ENCODE peak calls at places on chromosomes 4 and X, in seven cellular contexts. V, H, J, N, X, S and D are unnamed samples.

GRCh38 chr4:88865051-88865450 is 167.4 kb upstream of the NAP1L5 start:
- DNase-seq in V (peak), H (no peak), J (no peak), N (no peak), X (peak), S (no peak), D (no peak)

GRCh38 chr4:54819044-54819443 is 161.3 kb downstream of the KIT start:
- DNase-seq in V (no peak), H (no peak), J (no peak), N (no peak), X (no peak), S (no peak), D (no peak)

GRCh38 chr4:117783716-117784115 is 250.6 kb upstream of the NDST3 start:
- DNase-seq in V (peak), H (no peak), J (no peak), N (no peak), X (no peak), S (no peak), D (no peak)

GRCh38 chr4:140150636-140150885 is 3.4 kb downstream of the MAML3 start:
- DNase-seq in V (no peak), H (no peak), J (no peak), N (peak), X (no peak), S (no peak), D (no peak)

GRCh38 chr4:132642196-132642817 is 506.8 kb upstream of the PCDH10 start:
- DNase-seq in V (peak), H (no peak), J (peak), N (no peak), X (peak), S (peak), D (peak)

GRCh38 chr4:73869130-73870055 is at the start of gene CXCL1:
- DNase-seq in V (peak), H (no peak), J (peak), N (peak), X (peak), S (no peak), D (no peak)

GRCh38 chr4:95267081-95267480 is 281.7 kb downstream of the UNC5C start:
- DNase-seq in V (peak), H (no peak), J (no peak), N (no peak), X (peak), S (no peak), D (no peak)

GRCh38 chr4:44845309-44845708 is 119.0 kb upstream of the GNPDA2 start:
- DNase-seq in V (no peak), H (no peak), J (no peak), N (no peak), X (no peak), S (no peak), D (no peak)

GRCh38 chrX:108516184-108516583 is 76.5 kb downstream of the COL4A5 start:
- DNase-seq in V (no peak), H (no peak), J (no peak), N (no peak), X (peak), S (no peak), D (no peak)

GRCh38 chr4:6498511-6499240 is 26.3 kb upstream of the PPP2R2C start:
- DNase-seq in V (no peak), H (no peak), J (no peak), N (no peak), X (no peak), S (no peak), D (no peak)

GRCh38 chr4:81392164-81392563 is 79.5 kb downstream of the RASGEF1B start:
- DNase-seq in V (no peak), H (no peak), J (no peak), N (no peak), X (no peak), S (no peak), D (no peak)

GRCh38 chr4:65724973-65725372 is 54.7 kb upstream of the EPHA5 start:
- DNase-seq in V (no peak), H (no peak), J (no peak), N (no peak), X (no peak), S (no peak), D (no peak)

GRCh38 chrX:110755061-110755460 is 40.6 kb downstream of the CHRDL1 start:
- DNase-seq in V (peak), H (no peak), J (no peak), N (no peak), X (no peak), S (no peak), D (no peak)

GRCh38 chrX:125826774-125827451 is 339.2 kb downstream of the DCAF12L2 start:
- DNase-seq in V (no peak), H (no peak), J (no peak), N (no peak), X (no peak), S (no peak), D (no peak)